ENCODE peak calls at places on chromosomes 3 and 15, in nine cellular contexts. One of them, this sample, is unnamed. For H3K4me1, the result is how much of the 10 kb centered on the place peaks cover.

GRCh38 chr3:119098620-119099222 is 47.2 kb upstream of the TEX55 start:
- DNase-seq in lung: no peak
- DNase-seq in CD8-positive, alpha-beta memory T cell: no peak
- DNase-seq in psoas muscle: no peak
- DNase-seq in fibroblast of lung: peak
- DNase-seq in sigmoid colon: no peak
- DNase-seq in hepatocyte: peak
- DNase-seq in left lung: no peak
- DNase-seq in prostate gland: no peak
- DNase-seq in this sample: no peak

GRCh38 chr3:57164217-57164605 is 942 bp downstream of the IL17RD start:
- DNase-seq in prostate gland: peak
- DNase-seq in psoas muscle: peak
- DNase-seq in CD8-positive, alpha-beta memory T cell: no peak
- DNase-seq in hepatocyte: peak
- DNase-seq in sigmoid colon: no peak
- DNase-seq in left lung: peak
- DNase-seq in lung: no peak
- DNase-seq in fibroblast of lung: peak
- DNase-seq in this sample: peak

GRCh38 chr3:23667536-23668429 is 138.0 kb upstream of the UBE2E1 start:
- DNase-seq in hepatocyte: no peak
- DNase-seq in sigmoid colon: no peak
- DNase-seq in lung: no peak
- DNase-seq in CD8-positive, alpha-beta memory T cell: no peak
- DNase-seq in fibroblast of lung: peak
- DNase-seq in left lung: no peak
- DNase-seq in prostate gland: no peak
- DNase-seq in psoas muscle: no peak
- DNase-seq in this sample: no peak

GRCh38 chr3:72627276-72627675 is 221.0 kb downstream of the SHQ1 start:
- DNase-seq in psoas muscle: no peak
- DNase-seq in lung: no peak
- DNase-seq in prostate gland: no peak
- DNase-seq in CD8-positive, alpha-beta memory T cell: no peak
- DNase-seq in hepatocyte: no peak
- DNase-seq in left lung: no peak
- DNase-seq in fibroblast of lung: no peak
- DNase-seq in sigmoid colon: no peak
- DNase-seq in this sample: no peak

GRCh38 chr3:32996755-32997091 is 45.3 kb downstream of the CCR4 start:
- DNase-seq in lung: no peak
- DNase-seq in hepatocyte: no peak
- DNase-seq in CD8-positive, alpha-beta memory T cell: no peak
- DNase-seq in prostate gland: no peak
- DNase-seq in fibroblast of lung: no peak
- DNase-seq in left lung: no peak
- DNase-seq in sigmoid colon: no peak
- DNase-seq in psoas muscle: no peak
- DNase-seq in this sample: no peak

GRCh38 chr15:88637841-88638625 is 783 bp upstream of the ISG20 start:
- DNase-seq in left lung: no peak
- DNase-seq in fibroblast of lung: no peak
- DNase-seq in psoas muscle: no peak
- DNase-seq in sigmoid colon: no peak
- DNase-seq in prostate gland: no peak
- DNase-seq in CD8-positive, alpha-beta memory T cell: no peak
- DNase-seq in hepatocyte: peak
- DNase-seq in lung: no peak
- DNase-seq in this sample: no peak

GRCh38 chr15:64356443-64357040 is 569 bp upstream of the CSNK1G1 start:
- DNase-seq in lung: no peak
- DNase-seq in sigmoid colon: no peak
- DNase-seq in left lung: no peak
- DNase-seq in psoas muscle: no peak
- DNase-seq in prostate gland: no peak
- DNase-seq in CD8-positive, alpha-beta memory T cell: no peak
- DNase-seq in fibroblast of lung: no peak
- DNase-seq in hepatocyte: peak
- DNase-seq in this sample: no peak

GRCh38 chr3:82824491-82824890 is 1063.0 kb upstream of the GBE1 start:
- DNase-seq in hepatocyte: no peak
- DNase-seq in lung: no peak
- DNase-seq in fibroblast of lung: peak
- DNase-seq in left lung: no peak
- DNase-seq in prostate gland: no peak
- DNase-seq in CD8-positive, alpha-beta memory T cell: no peak
- DNase-seq in psoas muscle: no peak
- DNase-seq in sigmoid colon: no peak
- DNase-seq in this sample: no peak

GRCh38 chr3:189778340-189778950 is 147.3 kb downstream of the TP63 start:
- DNase-seq in hepatocyte: no peak
- DNase-seq in CD8-positive, alpha-beta memory T cell: no peak
- DNase-seq in left lung: no peak
- DNase-seq in psoas muscle: no peak
- DNase-seq in fibroblast of lung: no peak
- DNase-seq in prostate gland: no peak
- DNase-seq in lung: no peak
- DNase-seq in sigmoid colon: no peak
- DNase-seq in this sample: no peak

GRCh38 chr3:189776163-189776824 is 145.1 kb downstream of the TP63 start:
- DNase-seq in fibroblast of lung: no peak
- DNase-seq in sigmoid colon: no peak
- DNase-seq in psoas muscle: no peak
- DNase-seq in prostate gland: no peak
- DNase-seq in lung: no peak
- DNase-seq in hepatocyte: no peak
- DNase-seq in left lung: no peak
- DNase-seq in CD8-positive, alpha-beta memory T cell: no peak
- DNase-seq in this sample: no peak

GRCh38 chr3:189779166-189779565 is 148.0 kb downstream of the TP63 start:
- DNase-seq in left lung: no peak
- DNase-seq in psoas muscle: no peak
- DNase-seq in sigmoid colon: no peak
- DNase-seq in fibroblast of lung: no peak
- DNase-seq in lung: no peak
- DNase-seq in CD8-positive, alpha-beta memory T cell: no peak
- DNase-seq in prostate gland: no peak
- DNase-seq in hepatocyte: no peak
- DNase-seq in this sample: no peak

GRCh38 chr3:189781384-189781783 is 150.2 kb downstream of the TP63 start:
- DNase-seq in hepatocyte: no peak
- DNase-seq in fibroblast of lung: no peak
- DNase-seq in lung: no peak
- DNase-seq in psoas muscle: no peak
- DNase-seq in left lung: no peak
- DNase-seq in CD8-positive, alpha-beta memory T cell: no peak
- DNase-seq in prostate gland: no peak
- DNase-seq in sigmoid colon: no peak
- DNase-seq in this sample: no peak

DNA sequence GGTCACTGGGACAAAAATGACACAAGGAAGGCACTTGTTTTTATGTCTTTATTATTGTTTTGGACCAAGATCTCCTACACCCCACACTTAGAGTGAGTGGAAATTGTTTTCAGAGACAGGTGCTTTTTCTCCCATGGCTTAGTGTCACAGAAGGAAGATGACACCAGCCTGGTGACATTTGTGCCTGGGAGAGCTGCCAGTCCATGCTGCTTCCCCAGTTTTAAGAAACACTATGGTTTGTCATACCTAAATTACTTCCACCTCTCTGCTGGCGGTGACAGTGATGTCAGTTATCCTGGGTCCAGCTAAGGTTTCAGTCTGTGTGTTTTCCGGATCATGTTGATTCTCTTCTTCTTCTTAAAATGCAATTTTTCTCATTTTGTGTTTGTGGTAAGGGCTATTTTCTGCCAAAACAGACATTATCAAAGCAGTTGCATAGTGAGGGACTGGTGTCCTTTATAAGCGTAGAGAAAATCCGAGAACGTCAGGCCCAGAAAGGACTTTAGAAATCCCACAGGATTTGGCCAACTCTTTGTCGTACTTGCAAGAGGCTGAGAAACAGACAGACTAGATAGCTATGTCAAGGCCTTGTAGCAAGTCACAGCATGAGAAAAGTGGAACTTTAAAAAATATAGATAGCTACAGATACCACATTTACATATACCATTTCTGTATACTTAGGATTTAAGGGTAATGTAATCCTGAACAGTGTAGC is 149.5 kb downstream of the TP63 start:
- DNase-seq in psoas muscle: peak
- DNase-seq in sigmoid colon: no peak
- DNase-seq in CD8-positive, alpha-beta memory T cell: no peak
- DNase-seq in hepatocyte: no peak
- DNase-seq in prostate gland: no peak
- DNase-seq in fibroblast of lung: no peak
- DNase-seq in lung: no peak
- DNase-seq in left lung: no peak
- DNase-seq in this sample: no peak
- H3K4me1 ChIP-seq in psoas muscle: under half
- H3K4me1 ChIP-seq in sigmoid colon: under half
- H3K4me1 ChIP-seq in CD8-positive, alpha-beta memory T cell: under half
- H3K4me1 ChIP-seq in hepatocyte: under half
- H3K4me1 ChIP-seq in prostate gland: under half
- H3K4me1 ChIP-seq in fibroblast of lung: under half
- H3K4me1 ChIP-seq in lung: under half
- H3K4me1 ChIP-seq in left lung: under half
- H3K4me1 ChIP-seq in this sample: under half

GRCh38 chr15:57865294-57865693 is 158.8 kb downstream of the POLR2M start:
- DNase-seq in psoas muscle: no peak
- DNase-seq in prostate gland: no peak
- DNase-seq in CD8-positive, alpha-beta memory T cell: no peak
- DNase-seq in fibroblast of lung: no peak
- DNase-seq in hepatocyte: peak
- DNase-seq in left lung: no peak
- DNase-seq in sigmoid colon: no peak
- DNase-seq in lung: no peak
- DNase-seq in this sample: peak

GRCh38 chr15:57866149-57866736 is 159.7 kb downstream of the POLR2M start:
- DNase-seq in sigmoid colon: no peak
- DNase-seq in hepatocyte: peak
- DNase-seq in CD8-positive, alpha-beta memory T cell: no peak
- DNase-seq in prostate gland: peak
- DNase-seq in psoas muscle: peak
- DNase-seq in fibroblast of lung: peak
- DNase-seq in lung: peak
- DNase-seq in left lung: peak
- DNase-seq in this sample: peak

GRCh38 chr15:57861039-57861638 is 154.6 kb downstream of the POLR2M start:
- DNase-seq in hepatocyte: peak
- DNase-seq in sigmoid colon: no peak
- DNase-seq in CD8-positive, alpha-beta memory T cell: no peak
- DNase-seq in left lung: no peak
- DNase-seq in lung: no peak
- DNase-seq in prostate gland: peak
- DNase-seq in fibroblast of lung: peak
- DNase-seq in psoas muscle: no peak
- DNase-seq in this sample: peak

GRCh38 chr15:57861805-57862586 is 155.5 kb downstream of the POLR2M start:
- DNase-seq in hepatocyte: peak
- DNase-seq in fibroblast of lung: peak
- DNase-seq in sigmoid colon: no peak
- DNase-seq in prostate gland: no peak
- DNase-seq in CD8-positive, alpha-beta memory T cell: no peak
- DNase-seq in psoas muscle: no peak
- DNase-seq in left lung: no peak
- DNase-seq in lung: no peak
- DNase-seq in this sample: no peak

DNA sequence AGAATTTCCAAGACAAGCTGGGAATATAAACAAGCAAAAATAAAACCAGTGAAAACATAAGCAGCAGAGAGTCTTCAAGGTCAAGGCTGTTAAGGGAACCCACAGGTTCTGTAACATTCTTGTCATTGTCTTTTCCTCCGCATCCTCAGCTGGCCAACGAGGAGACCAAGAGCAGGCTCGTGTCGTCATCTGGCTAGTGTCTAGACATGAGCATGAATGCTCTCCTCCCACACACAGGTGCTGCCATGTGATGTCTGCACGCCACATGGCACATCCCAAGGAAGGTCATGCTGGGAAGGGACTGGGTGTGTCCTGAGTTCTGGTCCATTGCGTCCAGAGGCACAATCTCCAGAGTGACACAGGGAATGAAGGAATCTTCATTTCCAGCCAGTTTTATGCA is 156.2 kb downstream of the POLR2M start:
- DNase-seq in sigmoid colon: no peak
- DNase-seq in hepatocyte: no peak
- DNase-seq in fibroblast of lung: no peak
- DNase-seq in psoas muscle: no peak
- DNase-seq in left lung: no peak
- DNase-seq in lung: no peak
- DNase-seq in CD8-positive, alpha-beta memory T cell: no peak
- DNase-seq in prostate gland: no peak
- DNase-seq in this sample: no peak
- H3K27ac ChIP-seq in sigmoid colon: no peak
- H3K27ac ChIP-seq in hepatocyte: no peak
- H3K27ac ChIP-seq in fibroblast of lung: no peak
- H3K27ac ChIP-seq in psoas muscle: no peak
- H3K27ac ChIP-seq in left lung: no peak
- H3K27ac ChIP-seq in lung: no peak
- H3K27ac ChIP-seq in CD8-positive, alpha-beta memory T cell: no peak
- H3K27ac ChIP-seq in prostate gland: no peak
- H3K27ac ChIP-seq in this sample: no peak

GRCh38 chr3:29686889-29687592 is 406.2 kb downstream of the RBMS3 start:
- DNase-seq in sigmoid colon: no peak
- DNase-seq in CD8-positive, alpha-beta memory T cell: no peak
- DNase-seq in hepatocyte: peak
- DNase-seq in prostate gland: no peak
- DNase-seq in left lung: no peak
- DNase-seq in psoas muscle: no peak
- DNase-seq in lung: no peak
- DNase-seq in fibroblast of lung: peak
- DNase-seq in this sample: no peak
- H3K4me3 ChIP-seq in sigmoid colon: no peak
- H3K4me3 ChIP-seq in CD8-positive, alpha-beta memory T cell: no peak
- H3K4me3 ChIP-seq in hepatocyte: no peak
- H3K4me3 ChIP-seq in prostate gland: no peak
- H3K4me3 ChIP-seq in left lung: no peak
- H3K4me3 ChIP-seq in psoas muscle: no peak
- H3K4me3 ChIP-seq in lung: no peak
- H3K4me3 ChIP-seq in fibroblast of lung: no peak
- H3K4me3 ChIP-seq in this sample: no peak

GRCh38 chr3:171284308-171285075 is 175.7 kb downstream of the TNIK start:
- DNase-seq in hepatocyte: peak
- DNase-seq in CD8-positive, alpha-beta memory T cell: no peak
- DNase-seq in lung: no peak
- DNase-seq in fibroblast of lung: peak
- DNase-seq in prostate gland: no peak
- DNase-seq in psoas muscle: no peak
- DNase-seq in sigmoid colon: peak
- DNase-seq in left lung: no peak
- DNase-seq in this sample: no peak

GRCh38 chr3:171286580-171287249 is 173.5 kb downstream of the TNIK start:
- DNase-seq in psoas muscle: no peak
- DNase-seq in left lung: no peak
- DNase-seq in fibroblast of lung: peak
- DNase-seq in lung: no peak
- DNase-seq in hepatocyte: peak
- DNase-seq in sigmoid colon: no peak
- DNase-seq in CD8-positive, alpha-beta memory T cell: no peak
- DNase-seq in prostate gland: peak
- DNase-seq in this sample: no peak

GRCh38 chr3:171283248-171284222 is 176.7 kb downstream of the TNIK start:
- DNase-seq in left lung: no peak
- DNase-seq in prostate gland: no peak
- DNase-seq in lung: no peak
- DNase-seq in CD8-positive, alpha-beta memory T cell: no peak
- DNase-seq in psoas muscle: peak
- DNase-seq in hepatocyte: no peak
- DNase-seq in fibroblast of lung: no peak
- DNase-seq in sigmoid colon: peak
- DNase-seq in this sample: peak

GRCh38 chr3:171282041-171282440 is 178.2 kb downstream of the TNIK start:
- DNase-seq in psoas muscle: no peak
- DNase-seq in hepatocyte: no peak
- DNase-seq in fibroblast of lung: peak
- DNase-seq in prostate gland: no peak
- DNase-seq in lung: no peak
- DNase-seq in sigmoid colon: no peak
- DNase-seq in CD8-positive, alpha-beta memory T cell: no peak
- DNase-seq in left lung: no peak
- DNase-seq in this sample: no peak

DNA sequence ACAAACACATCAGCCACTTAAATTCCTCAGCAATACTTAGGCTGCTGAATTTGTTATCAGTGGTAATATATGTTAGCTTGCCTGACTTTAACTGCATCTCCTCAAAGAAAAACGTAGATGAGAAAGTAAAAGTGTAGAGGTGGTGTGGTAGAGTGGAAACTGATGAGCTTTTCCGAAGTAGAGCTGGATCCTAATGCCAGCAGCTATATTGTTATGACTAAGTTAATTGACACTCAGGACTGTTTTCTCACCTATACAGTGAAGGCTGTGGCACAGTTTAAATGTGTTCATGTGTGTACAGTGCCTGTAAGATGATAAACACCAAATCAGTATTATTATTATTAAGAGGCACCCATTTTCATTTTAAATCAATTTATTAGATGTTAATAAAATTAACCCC is 174.9 kb downstream of the TNIK start:
- DNase-seq in lung: no peak
- DNase-seq in sigmoid colon: no peak
- DNase-seq in psoas muscle: no peak
- DNase-seq in hepatocyte: no peak
- DNase-seq in left lung: no peak
- DNase-seq in prostate gland: no peak
- DNase-seq in fibroblast of lung: peak
- DNase-seq in CD8-positive, alpha-beta memory T cell: no peak
- DNase-seq in this sample: no peak
- H3K4me1 ChIP-seq in lung: under half
- H3K4me1 ChIP-seq in sigmoid colon: half or more
- H3K4me1 ChIP-seq in psoas muscle: half or more
- H3K4me1 ChIP-seq in hepatocyte: under half
- H3K4me1 ChIP-seq in left lung: under half
- H3K4me1 ChIP-seq in prostate gland: under half
- H3K4me1 ChIP-seq in fibroblast of lung: under half
- H3K4me1 ChIP-seq in CD8-positive, alpha-beta memory T cell: under half
- H3K4me1 ChIP-seq in this sample: under half